ENCODE peak calls at places on chromosome 13, in nine cellular contexts. One of them, this sample, is unnamed.

GRCh38 chr13:76189882-76190519 is 553.9 kb downstream of the LMO7 start:
- DNase-seq in uterus: no peak
- DNase-seq in CD4-positive, CD25-positive, alpha-beta regulatory T cell: no peak
- DNase-seq in activated T-cell treated with anti-CD3 and anti-CD28 coated beads for 4 hours: no peak
- DNase-seq in ascending aorta: no peak
- DNase-seq in hypothalamus: no peak
- DNase-seq in cardiac fibroblast: no peak
- DNase-seq in left ventricle myocardium superior: peak
- DNase-seq in body of pancreas: no peak
- DNase-seq in this sample: no peak

GRCh38 chr13:98778749-98779148 is 26.3 kb upstream of the SLC15A1 start:
- DNase-seq in uterus: no peak
- DNase-seq in CD4-positive, CD25-positive, alpha-beta regulatory T cell: no peak
- DNase-seq in activated T-cell treated with anti-CD3 and anti-CD28 coated beads for 4 hours: no peak
- DNase-seq in ascending aorta: no peak
- DNase-seq in hypothalamus: no peak
- DNase-seq in cardiac fibroblast: peak
- DNase-seq in left ventricle myocardium superior: no peak
- DNase-seq in body of pancreas: no peak
- DNase-seq in this sample: no peak

GRCh38 chr13:74153316-74153715 is 19.1 kb upstream of the KLF12 start:
- DNase-seq in uterus: no peak
- DNase-seq in CD4-positive, CD25-positive, alpha-beta regulatory T cell: no peak
- DNase-seq in activated T-cell treated with anti-CD3 and anti-CD28 coated beads for 4 hours: no peak
- DNase-seq in ascending aorta: no peak
- DNase-seq in hypothalamus: no peak
- DNase-seq in cardiac fibroblast: peak
- DNase-seq in left ventricle myocardium superior: no peak
- DNase-seq in body of pancreas: no peak
- DNase-seq in this sample: no peak

GRCh38 chr13:79990048-79990447 is 350.9 kb downstream of the SPRY2 start:
- DNase-seq in uterus: no peak
- DNase-seq in CD4-positive, CD25-positive, alpha-beta regulatory T cell: no peak
- DNase-seq in activated T-cell treated with anti-CD3 and anti-CD28 coated beads for 4 hours: no peak
- DNase-seq in ascending aorta: no peak
- DNase-seq in hypothalamus: no peak
- DNase-seq in cardiac fibroblast: no peak
- DNase-seq in left ventricle myocardium superior: no peak
- DNase-seq in body of pancreas: no peak
- DNase-seq in this sample: no peak

GRCh38 chr13:44870456-44870929 is 118.8 kb downstream of the NUFIP1 start:
- DNase-seq in uterus: peak
- DNase-seq in CD4-positive, CD25-positive, alpha-beta regulatory T cell: no peak
- DNase-seq in activated T-cell treated with anti-CD3 and anti-CD28 coated beads for 4 hours: no peak
- DNase-seq in ascending aorta: peak
- DNase-seq in hypothalamus: no peak
- DNase-seq in cardiac fibroblast: no peak
- DNase-seq in left ventricle myocardium superior: peak
- DNase-seq in body of pancreas: peak
- DNase-seq in this sample: peak

GRCh38 chr13:34826432-34826831 is 115.6 kb upstream of the NBEA start:
- DNase-seq in uterus: no peak
- DNase-seq in CD4-positive, CD25-positive, alpha-beta regulatory T cell: no peak
- DNase-seq in activated T-cell treated with anti-CD3 and anti-CD28 coated beads for 4 hours: no peak
- DNase-seq in ascending aorta: no peak
- DNase-seq in hypothalamus: no peak
- DNase-seq in cardiac fibroblast: no peak
- DNase-seq in left ventricle myocardium superior: no peak
- DNase-seq in body of pancreas: no peak
- DNase-seq in this sample: no peak

GRCh38 chr13:27472441-27472840 is 22.1 kb upstream of the MTIF3 start:
- DNase-seq in uterus: no peak
- DNase-seq in CD4-positive, CD25-positive, alpha-beta regulatory T cell: no peak
- DNase-seq in activated T-cell treated with anti-CD3 and anti-CD28 coated beads for 4 hours: no peak
- DNase-seq in ascending aorta: no peak
- DNase-seq in hypothalamus: no peak
- DNase-seq in cardiac fibroblast: no peak
- DNase-seq in left ventricle myocardium superior: no peak
- DNase-seq in body of pancreas: no peak
- DNase-seq in this sample: no peak

GRCh38 chr13:33721719-33722118 is 96.2 kb upstream of the RFC3 start:
- DNase-seq in uterus: no peak
- DNase-seq in CD4-positive, CD25-positive, alpha-beta regulatory T cell: no peak
- DNase-seq in activated T-cell treated with anti-CD3 and anti-CD28 coated beads for 4 hours: no peak
- DNase-seq in ascending aorta: no peak
- DNase-seq in hypothalamus: no peak
- DNase-seq in cardiac fibroblast: peak
- DNase-seq in left ventricle myocardium superior: no peak
- DNase-seq in body of pancreas: no peak
- DNase-seq in this sample: no peak

GRCh38 chr13:22001336-22001735 is 330.5 kb downstream of the FGF9 start:
- DNase-seq in uterus: no peak
- DNase-seq in CD4-positive, CD25-positive, alpha-beta regulatory T cell: no peak
- DNase-seq in activated T-cell treated with anti-CD3 and anti-CD28 coated beads for 4 hours: no peak
- DNase-seq in ascending aorta: no peak
- DNase-seq in hypothalamus: no peak
- DNase-seq in cardiac fibroblast: no peak
- DNase-seq in left ventricle myocardium superior: no peak
- DNase-seq in body of pancreas: no peak
- DNase-seq in this sample: no peak

GRCh38 chr13:107545946-107546502 is 669.3 kb downstream of the LIG4 start:
- DNase-seq in uterus: no peak
- DNase-seq in CD4-positive, CD25-positive, alpha-beta regulatory T cell: no peak
- DNase-seq in activated T-cell treated with anti-CD3 and anti-CD28 coated beads for 4 hours: no peak
- DNase-seq in ascending aorta: no peak
- DNase-seq in hypothalamus: no peak
- DNase-seq in cardiac fibroblast: no peak
- DNase-seq in left ventricle myocardium superior: no peak
- DNase-seq in body of pancreas: no peak
- DNase-seq in this sample: no peak

GRCh38 chr13:113309481-113309880 is 12.4 kb downstream of the LAMP1 start:
- DNase-seq in uterus: no peak
- DNase-seq in CD4-positive, CD25-positive, alpha-beta regulatory T cell: no peak
- DNase-seq in activated T-cell treated with anti-CD3 and anti-CD28 coated beads for 4 hours: no peak
- DNase-seq in ascending aorta: no peak
- DNase-seq in hypothalamus: no peak
- DNase-seq in cardiac fibroblast: no peak
- DNase-seq in left ventricle myocardium superior: no peak
- DNase-seq in body of pancreas: no peak
- DNase-seq in this sample: no peak

GRCh38 chr13:63124863-63125262 is 1709.2 kb upstream of the PCDH20 start:
- DNase-seq in uterus: no peak
- DNase-seq in CD4-positive, CD25-positive, alpha-beta regulatory T cell: no peak
- DNase-seq in activated T-cell treated with anti-CD3 and anti-CD28 coated beads for 4 hours: no peak
- DNase-seq in ascending aorta: no peak
- DNase-seq in hypothalamus: no peak
- DNase-seq in cardiac fibroblast: peak
- DNase-seq in left ventricle myocardium superior: no peak
- DNase-seq in body of pancreas: no peak
- DNase-seq in this sample: no peak